ENCODE peak calls at places on chromosomes 3 and 15, in seven cellular contexts. L is NCI-H460; F is endodermal cell; W is activated naive CD4-positive, alpha-beta T cell treated with anti-CD3 and anti-CD28 coated beads for 36 hours; K is nephron progenitor cell; N is T-cell; U is AG04450. R is an unnamed sample.

GRCh38 chr3:38707730-38708129 is 58.2 kb upstream of the SCN5A start:
- DNase-seq in N (no peak), F (peak), W (peak), K (no peak), U (no peak), L (no peak), R (no peak)

GRCh38 chr3:17645074-17645698 is 97.2 kb downstream of the TBC1D5 start:
- DNase-seq in K (peak), F (peak), U (peak), W (no peak), L (peak), N (no peak), R (no peak)

GRCh38 chr3:31106204-31106603 is 211.7 kb upstream of the GADL1 start:
- DNase-seq in N (no peak), W (no peak), K (no peak), L (no peak), F (no peak), U (peak), R (no peak)

GRCh38 chr3:47441796-47442551 is 33.8 kb downstream of the SCAP start:
- DNase-seq in K (no peak), L (no peak), F (no peak), W (no peak), U (no peak), N (no peak), R (no peak)

GRCh38 chr3:170502297-170502696 is 83.6 kb downstream of the SLC7A14 start:
- DNase-seq in N (no peak), U (no peak), W (no peak), L (no peak), K (no peak), F (no peak), R (no peak)

GRCh38 chr15:90871097-90871715 is 2.8 kb downstream of the FURIN start:
- DNase-seq in W (peak), F (peak), U (no peak), K (peak), N (no peak), L (no peak), R (no peak)

GRCh38 chr3:153165211-153165815 is 3.3 kb downstream of the RAP2B start:
- DNase-seq in U (no peak), L (no peak), N (no peak), W (no peak), F (no peak), K (no peak), R (no peak)

GRCh38 chr15:41291065-41291631 is 41.2 kb downstream of the OIP5 start:
- DNase-seq in N (no peak), W (no peak), L (no peak), F (no peak), U (no peak), K (no peak), R (no peak)

GRCh38 chr15:74402873-74403589 is 30.7 kb downstream of the SEMA7A start:
- DNase-seq in W (peak), K (no peak), F (no peak), N (peak), L (no peak), U (no peak), R (no peak)